ENCODE peak calls at places on chromosomes 13 and 19, in four cellular contexts. One of them, this sample, is unnamed.

GRCh38 chr19:49889687-49890348 is 6.9 kb downstream of the IL4I1 start:
- DNase-seq in kidney glomerular epithelial cell: no peak
- DNase-seq in naive thymus-derived CD8-positive, alpha-beta T cell: peak; percentile 72
- DNase-seq in stimulated activated CD4-positive, alpha-beta T cell treated with anti-CD3 and anti-CD28 coated beads, Interleukin-2, amount 100 ng/mL, for 48 hours: peak; percentile 77
- DNase-seq in this sample: peak; percentile 62

GRCh38 chr19:45739498-45740439 is 6.5 kb downstream of the MEIOSIN start:
- DNase-seq in kidney glomerular epithelial cell: no peak
- DNase-seq in naive thymus-derived CD8-positive, alpha-beta T cell: no peak
- DNase-seq in stimulated activated CD4-positive, alpha-beta T cell treated with anti-CD3 and anti-CD28 coated beads, Interleukin-2, amount 100 ng/mL, for 48 hours: no peak
- DNase-seq in this sample: no peak

GRCh38 chr19:18291019-18291524 is 9.7 kb upstream of the JUND start:
- DNase-seq in kidney glomerular epithelial cell: no peak
- DNase-seq in naive thymus-derived CD8-positive, alpha-beta T cell: no peak
- DNase-seq in stimulated activated CD4-positive, alpha-beta T cell treated with anti-CD3 and anti-CD28 coated beads, Interleukin-2, amount 100 ng/mL, for 48 hours: no peak
- DNase-seq in this sample: no peak

GRCh38 chr19:44747739-44748425 is 626 bp upstream of the BCL3 start:
- DNase-seq in naive thymus-derived CD8-positive, alpha-beta T cell: peak; percentile 36
- DNase-seq in stimulated activated CD4-positive, alpha-beta T cell treated with anti-CD3 and anti-CD28 coated beads, Interleukin-2, amount 100 ng/mL, for 48 hours: peak; percentile 33
- DNase-seq in kidney glomerular epithelial cell: peak; percentile 44
- DNase-seq in this sample: peak; percentile 52

GRCh38 chr19:29806098-29806866 is 5.5 kb upstream of the CCNE1 start:
- DNase-seq in stimulated activated CD4-positive, alpha-beta T cell treated with anti-CD3 and anti-CD28 coated beads, Interleukin-2, amount 100 ng/mL, for 48 hours: no peak
- DNase-seq in naive thymus-derived CD8-positive, alpha-beta T cell: no peak
- DNase-seq in kidney glomerular epithelial cell: no peak
- DNase-seq in this sample: no peak

GRCh38 chr13:43720780-43721397 is 65.9 kb downstream of the ENOX1 start:
- DNase-seq in kidney glomerular epithelial cell: no peak
- DNase-seq in naive thymus-derived CD8-positive, alpha-beta T cell: no peak
- DNase-seq in stimulated activated CD4-positive, alpha-beta T cell treated with anti-CD3 and anti-CD28 coated beads, Interleukin-2, amount 100 ng/mL, for 48 hours: no peak
- DNase-seq in this sample: peak; percentile 81

GRCh38 chr19:3984584-3984907 is 717 bp downstream of the EEF2 start:
- DNase-seq in kidney glomerular epithelial cell: no peak
- DNase-seq in naive thymus-derived CD8-positive, alpha-beta T cell: no peak
- DNase-seq in stimulated activated CD4-positive, alpha-beta T cell treated with anti-CD3 and anti-CD28 coated beads, Interleukin-2, amount 100 ng/mL, for 48 hours: no peak
- DNase-seq in this sample: no peak

GRCh38 chr19:40416918-40417713 is 3.9 kb upstream of the PRX start:
- DNase-seq in kidney glomerular epithelial cell: no peak
- DNase-seq in stimulated activated CD4-positive, alpha-beta T cell treated with anti-CD3 and anti-CD28 coated beads, Interleukin-2, amount 100 ng/mL, for 48 hours: no peak
- DNase-seq in naive thymus-derived CD8-positive, alpha-beta T cell: no peak
- DNase-seq in this sample: peak; percentile 40

GRCh38 chr19:5563941-5564612 is 3.7 kb downstream of the TINCR start:
- DNase-seq in naive thymus-derived CD8-positive, alpha-beta T cell: no peak
- DNase-seq in stimulated activated CD4-positive, alpha-beta T cell treated with anti-CD3 and anti-CD28 coated beads, Interleukin-2, amount 100 ng/mL, for 48 hours: no peak
- DNase-seq in kidney glomerular epithelial cell: no peak
- DNase-seq in this sample: peak; percentile 66

GRCh38 chr19:40594657-40595077 is 6.5 kb upstream of the LTBP4 start:
- DNase-seq in stimulated activated CD4-positive, alpha-beta T cell treated with anti-CD3 and anti-CD28 coated beads, Interleukin-2, amount 100 ng/mL, for 48 hours: no peak
- DNase-seq in kidney glomerular epithelial cell: peak; percentile 21
- DNase-seq in naive thymus-derived CD8-positive, alpha-beta T cell: no peak
- DNase-seq in this sample: peak; percentile 68

GRCh38 chr13:44300895-44301638 is 72.6 kb upstream of the SERP2 start:
- DNase-seq in kidney glomerular epithelial cell: peak; percentile 98
- DNase-seq in stimulated activated CD4-positive, alpha-beta T cell treated with anti-CD3 and anti-CD28 coated beads, Interleukin-2, amount 100 ng/mL, for 48 hours: no peak
- DNase-seq in naive thymus-derived CD8-positive, alpha-beta T cell: no peak
- DNase-seq in this sample: peak; percentile 95

GRCh38 chr19:12791345-12792047 is at the start of gene JUNB:
- DNase-seq in naive thymus-derived CD8-positive, alpha-beta T cell: peak; percentile 97
- DNase-seq in stimulated activated CD4-positive, alpha-beta T cell treated with anti-CD3 and anti-CD28 coated beads, Interleukin-2, amount 100 ng/mL, for 48 hours: peak; percentile 97
- DNase-seq in kidney glomerular epithelial cell: peak; percentile 96
- DNase-seq in this sample: peak; percentile 88

GRCh38 chr19:52567921-52568320 is 2.2 kb upstream of the ZNF701 start:
- DNase-seq in naive thymus-derived CD8-positive, alpha-beta T cell: no peak
- DNase-seq in kidney glomerular epithelial cell: no peak
- DNase-seq in stimulated activated CD4-positive, alpha-beta T cell treated with anti-CD3 and anti-CD28 coated beads, Interleukin-2, amount 100 ng/mL, for 48 hours: no peak
- DNase-seq in this sample: peak; percentile 34

GRCh38 chr19:50875795-50876422 is 2.7 kb downstream of the KLK2 start:
- DNase-seq in stimulated activated CD4-positive, alpha-beta T cell treated with anti-CD3 and anti-CD28 coated beads, Interleukin-2, amount 100 ng/mL, for 48 hours: no peak
- DNase-seq in naive thymus-derived CD8-positive, alpha-beta T cell: no peak
- DNase-seq in kidney glomerular epithelial cell: no peak
- DNase-seq in this sample: no peak

GRCh38 chr19:2970201-2970838 is 7.0 kb upstream of the TLE6 start:
- DNase-seq in kidney glomerular epithelial cell: peak; percentile 15
- DNase-seq in stimulated activated CD4-positive, alpha-beta T cell treated with anti-CD3 and anti-CD28 coated beads, Interleukin-2, amount 100 ng/mL, for 48 hours: no peak
- DNase-seq in naive thymus-derived CD8-positive, alpha-beta T cell: no peak
- DNase-seq in this sample: no peak

GRCh38 chr19:3304871-3305423 is 61.4 kb upstream of the NFIC start:
- DNase-seq in naive thymus-derived CD8-positive, alpha-beta T cell: peak; percentile 75
- DNase-seq in kidney glomerular epithelial cell: peak; percentile 48
- DNase-seq in stimulated activated CD4-positive, alpha-beta T cell treated with anti-CD3 and anti-CD28 coated beads, Interleukin-2, amount 100 ng/mL, for 48 hours: peak; percentile 84
- DNase-seq in this sample: peak; percentile 44

GRCh38 chr13:113902536-113902935 is 38.7 kb upstream of the GAS6 start:
- DNase-seq in stimulated activated CD4-positive, alpha-beta T cell treated with anti-CD3 and anti-CD28 coated beads, Interleukin-2, amount 100 ng/mL, for 48 hours: no peak
- DNase-seq in naive thymus-derived CD8-positive, alpha-beta T cell: no peak
- DNase-seq in kidney glomerular epithelial cell: no peak
- DNase-seq in this sample: no peak

GRCh38 chr19:28065026-28065425 is 1147.9 kb downstream of the UQCRFS1 start:
- DNase-seq in stimulated activated CD4-positive, alpha-beta T cell treated with anti-CD3 and anti-CD28 coated beads, Interleukin-2, amount 100 ng/mL, for 48 hours: no peak
- DNase-seq in naive thymus-derived CD8-positive, alpha-beta T cell: no peak
- DNase-seq in kidney glomerular epithelial cell: peak; percentile 9
- DNase-seq in this sample: peak; percentile 18

GRCh38 chr19:35911790-35912189 is 3.7 kb upstream of the TYROBP start:
- DNase-seq in naive thymus-derived CD8-positive, alpha-beta T cell: no peak
- DNase-seq in stimulated activated CD4-positive, alpha-beta T cell treated with anti-CD3 and anti-CD28 coated beads, Interleukin-2, amount 100 ng/mL, for 48 hours: no peak
- DNase-seq in kidney glomerular epithelial cell: peak; percentile 51
- DNase-seq in this sample: peak; percentile 85

GRCh38 chr13:112941349-112941748 is 27.7 kb upstream of the MCF2L start:
- DNase-seq in stimulated activated CD4-positive, alpha-beta T cell treated with anti-CD3 and anti-CD28 coated beads, Interleukin-2, amount 100 ng/mL, for 48 hours: no peak
- DNase-seq in naive thymus-derived CD8-positive, alpha-beta T cell: no peak
- DNase-seq in kidney glomerular epithelial cell: no peak
- DNase-seq in this sample: no peak

This sample was measured in bronchial epithelial cell.